ENCODE peak calls at places on chromosomes 4 and X, in four cellular contexts. P is NT2/D1, E is adrenal gland, X is tibial nerve. O is an unnamed sample. For H3K36me3, the result is how much of the 10 kb centered on the place peaks cover.

GRCh38 chrX:30196322-30196721 is 19.0 kb upstream of the MAGEB2 start:
- DNase-seq in E (no peak), X (no peak), P (no peak), O (no peak)

GRCh38 chr4:100981447-100982204 is 365.7 kb downstream of the PPP3CA start:
- DNase-seq in P (no peak), E (no peak), X (peak), O (no peak)

GRCh38 chrX:50874878-50875277 is 35.7 kb upstream of the BMP15 start:
- DNase-seq in E (no peak), P (no peak), X (no peak), O (no peak)

GRCh38 chrX:155662297-155662696 is 49.5 kb upstream of the TMLHE start:
- DNase-seq in E (no peak), X (no peak), P (no peak), O (no peak)

GRCh38 chr4:146407257-146407656 is 114.5 kb downstream of the SLC10A7 start:
- DNase-seq in P (no peak), E (no peak), X (no peak), O (no peak)

GRCh38 chr4:92100980-92101379 is 202.8 kb upstream of the GRID2 start:
- DNase-seq in E (no peak), P (no peak), X (no peak), O (no peak)

GRCh38 chrX:6683353-6683752 is 148.4 kb upstream of the VCX3A start:
- DNase-seq in P (no peak), E (no peak), X (no peak), O (no peak)

GRCh38 chrX:124507276-124507675 is 160.9 kb downstream of the SH2D1A start:
- DNase-seq in E (no peak), X (no peak), P (no peak), O (no peak)

GRCh38 chrX:134365923-134366322 is 94.0 kb upstream of the HPRT1 start:
- DNase-seq in X (no peak), P (no peak), E (no peak), O (no peak)

GRCh38 chr4:20992002-20992401 is 291.7 kb downstream of the PACRGL start:
- DNase-seq in P (no peak), E (no peak), X (no peak), O (no peak)

GRCh38 chr4:145679520-145679919 is 426 bp upstream of the C4orf51 start:
- DNase-seq in E (no peak), X (no peak), P (no peak), O (peak)

GRCh38 chr4:112511294-112512118 is 4.5 kb downstream of the NEUROG2 start:
- DNase-seq in P (no peak), X (no peak), E (no peak), O (no peak)

GRCh38 chrX:119226431-119226830 is 9.7 kb upstream of the PGRMC1 start:
- DNase-seq in E (no peak), X (no peak), P (no peak), O (no peak)

GRCh38 chr4:105679186-105679585 is 29.3 kb downstream of the INTS12 start:
- DNase-seq in X (no peak), P (no peak), E (no peak), O (no peak)

GRCh38 chr4:68797618-68798017 is 18.2 kb upstream of the UGT2B10 start:
- DNase-seq in X (no peak), P (peak), E (no peak), O (no peak)

GRCh38 chr4:184807261-184807660 is 18.5 kb downstream of the ACSL1 start:
- DNase-seq in P (no peak), E (no peak), X (no peak), O (no peak)

GRCh38 chrX:136767104-136767941 is 13.4 kb downstream of the ARHGEF6 start:
- DNase-seq in P (peak), X (peak), E (peak), O (peak)

GRCh38 chrX:101429934-101430333 is 21.9 kb downstream of the HNRNPH2 start:
- DNase-seq in P (no peak), E (no peak), X (no peak), O (no peak)

GRCh38 chr4:150308824-150309472 is 230.7 kb downstream of the DCLK2 start:
- DNase-seq in P (no peak), E (no peak), X (no peak), O (peak)

GRCh38 chrX:118807151-118808017 is 16.2 kb upstream of the ZCCHC12 start:
- DNase-seq in E (peak), P (peak), X (peak), O (peak)

GRCh38 chr4:55214172-55214571 is 88.8 kb upstream of the KDR start:
- DNase-seq in X (no peak), E (no peak), P (no peak), O (no peak)

GRCh38 chr4:99389606-99390005 is 37.1 kb upstream of the ADH1C start:
- DNase-seq in X (no peak), P (no peak), E (no peak), O (no peak)

GRCh38 chr4:25949166-25949748 is 35.2 kb downstream of the SMIM20 start:
- DNase-seq in E (no peak), P (peak), X (no peak), O (no peak)

GRCh38 chr4:40055379-40055872 is 1.2 kb upstream of the N4BP2 start:
- DNase-seq in E (no peak), P (no peak), X (no peak), O (no peak)

GRCh38 chrX:101230636-101231035 is 11.1 kb downstream of the DRP2 start:
- DNase-seq in X (no peak), E (no peak), P (no peak), O (no peak)

GRCh38 chr4:87024181-87024580 is 89.4 kb downstream of the AFF1 start:
- DNase-seq in X (no peak), P (no peak), E (no peak), O (no peak)

GRCh38 chr4:108345862-108346530 is 177.3 kb upstream of the LEF1 start:
- DNase-seq in X (no peak), E (no peak), P (no peak), O (no peak)

GRCh38 chrX:55908685-55909212 is 191.2 kb downstream of the RRAGB start:
- DNase-seq in X (no peak), E (no peak), P (no peak), O (peak)

GRCh38 chr4:83113429-83113786 is 1.1 kb downstream of the PLAC8 start:
- DNase-seq in X (no peak), E (no peak), P (no peak), O (no peak)

GRCh38 chr4:127604949-127605709 is 27.6 kb upstream of the INTU start:
- DNase-seq in E (no peak), P (peak), X (no peak), O (no peak)

GRCh38 chr4:169030575-169030982 is 20.5 kb upstream of the CBR4 start:
- DNase-seq in X (no peak), E (no peak), P (no peak), O (peak)

GRCh38 chrX:45849261-45849660 is 648.6 kb upstream of the DIPK2B start:
- DNase-seq in E (no peak), P (no peak), X (no peak), O (peak)

GRCh38 chr4:53601251-53601764 is 10.0 kb upstream of the LNX1 start:
- DNase-seq in X (peak), P (peak), E (no peak), O (no peak)

GRCh38 chr4:24798036-24798610 is 2.8 kb downstream of the SOD3 start:
- DNase-seq in E (no peak), X (no peak), P (no peak), O (no peak)

GRCh38 chrX:1649623-1650022 is 34.8 kb downstream of the ASMT start:
- DNase-seq in P (peak), E (no peak), X (no peak), O (no peak)
- H3K4me3 ChIP-seq in P (no peak), E (no peak), X (no peak), O (no peak)

DNA sequence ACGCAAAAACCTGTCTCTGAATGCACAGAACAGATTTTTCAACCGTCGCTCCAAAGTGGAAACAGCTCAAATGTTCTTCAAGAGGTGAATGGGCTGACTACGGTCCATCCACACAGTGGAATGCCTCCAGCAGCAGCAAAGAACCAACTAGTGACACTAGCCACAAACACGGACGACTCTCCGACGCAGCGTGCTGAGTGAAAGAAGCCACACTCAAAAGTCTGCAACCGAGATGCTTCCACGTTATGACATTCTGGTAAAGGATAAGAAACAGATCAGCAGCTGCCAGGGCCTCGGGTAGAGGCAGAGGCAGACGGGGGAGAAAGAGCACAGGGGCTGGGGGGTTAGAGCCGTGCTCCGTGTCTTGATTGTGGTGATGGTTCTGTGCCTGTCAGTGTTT is 125.2 kb downstream of the AFAP1 start:
- DNase-seq in P (no peak), X (no peak), E (no peak), O (no peak)
- H3K36me3 ChIP-seq in P (half or more), X (half or more), E (under half), O (half or more)

DNA sequence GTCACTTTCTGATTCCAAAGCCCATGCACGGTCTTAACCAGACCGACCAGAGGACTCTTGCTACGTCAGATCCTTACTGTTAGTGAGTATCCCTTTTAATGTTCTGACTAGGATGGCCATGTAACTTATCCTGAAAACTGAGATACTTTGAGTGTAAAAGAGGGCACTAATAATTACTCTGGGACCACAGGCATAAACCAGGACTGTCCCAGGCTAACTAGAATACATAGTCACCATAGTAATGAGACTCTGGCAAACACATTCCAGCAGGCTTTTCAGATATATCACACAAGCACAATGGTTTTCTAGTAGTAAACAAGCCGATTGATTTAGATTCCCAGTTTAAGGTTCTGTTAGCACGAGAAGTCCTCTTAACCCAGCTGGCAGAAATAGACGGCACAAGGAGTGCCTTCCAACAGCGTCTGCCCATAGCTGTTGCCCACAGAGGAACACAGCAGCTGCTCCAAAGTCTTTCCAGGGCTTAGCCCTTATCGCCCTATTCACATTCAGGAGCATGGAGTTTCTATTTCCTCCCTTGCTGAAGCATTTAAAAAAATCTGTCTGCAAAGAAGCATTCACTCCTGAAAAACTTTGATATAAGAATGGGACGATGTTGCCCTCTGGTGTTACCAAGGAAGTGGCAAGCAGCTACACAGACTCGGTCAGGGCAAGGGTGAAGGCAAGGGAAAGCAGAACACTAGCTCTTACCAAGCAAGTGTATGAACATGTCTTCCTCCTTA is 92.4 kb downstream of the CXCL13 start:
- DNase-seq in E (no peak), X (no peak), P (peak), O (peak)
- H3K4me3 ChIP-seq in E (no peak), X (no peak), P (no peak), O (peak)

GRCh38 chr4:81988178-81988577 is 385.6 kb downstream of the HNRNPD start:
- DNase-seq in X (no peak), P (no peak), E (no peak), O (no peak)

GRCh38 chr4:81982846-81983540 is 390.8 kb downstream of the HNRNPD start:
- DNase-seq in E (no peak), P (no peak), X (no peak), O (no peak)

GRCh38 chr4:81981218-81981617 is 392.6 kb downstream of the HNRNPD start:
- DNase-seq in X (no peak), E (no peak), P (no peak), O (no peak)

DNA sequence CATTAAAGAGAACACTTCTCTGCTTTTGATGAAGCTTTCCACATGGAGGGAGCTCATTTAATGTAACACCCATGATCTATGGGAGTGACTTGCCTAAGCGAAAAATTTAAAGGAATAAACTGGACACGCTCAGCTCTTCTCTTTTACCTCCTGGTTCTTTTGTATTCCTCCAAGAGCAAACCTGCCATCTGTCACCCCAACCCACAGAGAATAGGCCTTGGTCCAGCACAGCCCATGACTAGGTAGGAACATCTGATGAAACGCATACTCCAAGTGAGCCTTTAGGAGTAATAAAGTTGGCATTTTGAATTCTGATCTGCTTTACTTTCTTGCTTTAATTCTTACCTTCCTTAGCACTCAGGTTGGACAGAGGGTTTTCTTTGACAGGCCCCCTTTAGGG is 389.0 kb downstream of the HNRNPD start:
- DNase-seq in P (no peak), E (no peak), X (no peak), O (no peak)
- H3K36me3 ChIP-seq in P (under half), E (under half), X (under half), O (under half)

DNA sequence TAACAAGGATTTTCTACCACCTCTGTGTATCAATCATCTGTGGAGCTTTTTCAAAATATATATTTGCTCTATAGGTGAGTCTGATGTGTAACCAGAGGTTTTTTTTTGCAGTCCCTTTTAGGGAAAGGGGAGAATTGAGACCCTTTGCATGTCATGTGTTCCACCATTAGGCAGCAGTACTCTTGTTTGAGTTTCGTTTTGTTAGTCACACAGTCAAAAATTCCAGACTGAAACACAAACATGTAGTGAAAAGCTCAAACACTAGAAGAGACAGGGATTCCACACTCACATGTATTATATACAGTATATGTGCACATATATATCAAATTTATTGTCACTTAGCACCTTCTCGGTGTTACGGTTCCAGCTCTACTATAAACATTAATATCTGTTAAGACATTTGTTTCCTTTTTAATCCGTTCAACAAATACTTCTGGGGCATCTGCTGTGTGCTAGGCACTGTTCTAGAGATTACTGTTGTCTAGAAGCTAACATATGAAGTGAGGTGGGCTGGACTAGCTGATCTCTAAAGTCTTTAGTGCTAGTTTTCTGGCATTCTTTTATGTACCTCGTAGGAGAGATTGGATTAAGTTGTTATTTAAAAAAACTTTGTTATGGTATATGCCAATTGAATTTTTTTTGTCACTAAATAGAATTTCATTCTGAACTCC is 5.5 kb downstream of the USP9X start:
- DNase-seq in P (no peak), X (no peak), E (no peak), O (no peak)
- H3K4me3 ChIP-seq in P (no peak), X (no peak), E (no peak), O (no peak)